ENCODE peak calls at places on chromosomes 4 and X, in eight cellular contexts. I is Caco-2; T is EL; Y is breast epithelium; Q is activated T-helper 1 cell treated with Interleukin-2 at 50 U/mL for 16 hours; E is activated CD8-positive, alpha-beta memory T cell treated with anti-CD3 and anti-CD28 coated beads, Interleukin-2, amount 50 U/mL, for 48 hours; B is nephron progenitor cell; F is activated CD4-positive, alpha-beta T cell treated with anti-CD3 and anti-CD28 coated beads, Interleukin-2, amount 10 ng/mL, durations not matched to agents 7 days and 5 days. C is an unnamed sample.

GRCh38 chrX:154797006-154797405 is 8.3 kb downstream of the MPP1 start:
- DNase-seq in T (peak), F (no peak), E (no peak), B (no peak), Q (no peak), Y (no peak), I (no peak), C (no peak)

GRCh38 chrX:150408007-150408406 is 44.9 kb downstream of the MAMLD1 start:
- DNase-seq in F (no peak), I (no peak), E (no peak), Y (no peak), T (no peak), B (no peak), Q (no peak), C (no peak)

GRCh38 chr4:88104902-88105610 is 53.4 kb downstream of the ABCG2 start:
- DNase-seq in Y (no peak), E (no peak), B (no peak), T (peak), I (no peak), F (no peak), Q (no peak), C (no peak)

GRCh38 chr4:153595894-153596601 is 88.0 kb upstream of the TLR2 start:
- DNase-seq in B (no peak), F (no peak), I (no peak), E (no peak), Y (no peak), T (no peak), Q (no peak), C (no peak)

GRCh38 chrX:25343060-25343459 is 327.3 kb upstream of the ARX start:
- DNase-seq in E (no peak), I (no peak), Y (no peak), F (no peak), Q (no peak), B (no peak), T (no peak), C (no peak)

GRCh38 chr4:1766336-1767057 is 26.6 kb upstream of the FGFR3 start:
- DNase-seq in T (no peak), B (peak), E (no peak), Y (no peak), Q (no peak), I (peak), F (no peak), C (no peak)

GRCh38 chrX:135420831-135421230 is 913 bp upstream of the SMIM10L2A start:
- DNase-seq in T (no peak), B (no peak), Q (no peak), F (no peak), E (no peak), Y (no peak), I (no peak), C (no peak)

GRCh38 chrX:139972113-139972512 is 6.8 kb upstream of the CXorf66 start:
- DNase-seq in I (no peak), E (no peak), B (no peak), Y (no peak), T (no peak), Q (no peak), F (no peak), C (no peak)

GRCh38 chrX:8233091-8233490 is 62.0 kb upstream of the VCX2 start:
- DNase-seq in Y (no peak), F (no peak), I (no peak), B (no peak), T (no peak), Q (no peak), E (no peak), C (no peak)

GRCh38 chr4:2825184-2825506 is 18.5 kb upstream of the ADD1 start:
- DNase-seq in B (no peak), Y (no peak), T (no peak), F (no peak), E (no peak), I (no peak), Q (no peak), C (no peak)

GRCh38 chr4:108891921-108892320 is 129.1 kb upstream of the ETNPPL start:
- DNase-seq in B (no peak), T (no peak), E (no peak), F (no peak), Q (no peak), I (no peak), Y (no peak), C (no peak)

GRCh38 chr4:37054670-37055069 is 189.9 kb upstream of the NWD2 start:
- DNase-seq in B (peak), E (no peak), I (no peak), F (no peak), Y (no peak), Q (no peak), T (no peak), C (no peak)

GRCh38 chrX:153560000-153560399 is 38.9 kb downstream of the CCNQ start:
- DNase-seq in Y (no peak), I (no peak), F (no peak), Q (no peak), E (no peak), B (no peak), T (no peak), C (no peak)

GRCh38 chr4:119136541-119136940 is 909 bp downstream of the MYOZ2 start:
- DNase-seq in T (no peak), F (no peak), B (no peak), I (no peak), Q (no peak), E (no peak), Y (no peak), C (no peak)

GRCh38 chrX:72057331-72057730 is 74.4 kb downstream of the RTL5 start:
- DNase-seq in F (no peak), T (no peak), Q (no peak), B (no peak), I (no peak), E (no peak), Y (no peak), C (no peak)

GRCh38 chr4:109875106-109875505 is 27.2 kb downstream of the LRIT3 start:
- DNase-seq in E (no peak), F (no peak), I (no peak), T (no peak), Y (no peak), Q (no peak), B (no peak), C (no peak)